ENCODE peak calls at places on chromosomes 6 and 20, in six cellular contexts. B, K, S, Z, H and Y are unnamed samples.

GRCh38 chr6:158639056-158639455 is 5.5 kb downstream of the DYNLT1 start:
- DNase-seq in B (no peak), K (no peak), S (no peak), Z (no peak), H (no peak), Y (no peak)

GRCh38 chr6:42199106-42199981 is 4.6 kb upstream of the GUCA1B start:
- DNase-seq in B (peak), K (no peak), S (no peak), Z (peak), H (no peak), Y (no peak)

GRCh38 chr20:23488470-23488869 is 2.4 kb upstream of the CST8 start:
- DNase-seq in B (no peak), K (no peak), S (no peak), Z (no peak), H (no peak), Y (no peak)

GRCh38 chr6:75266716-75267291 is 17.8 kb downstream of the TMEM30A start:
- DNase-seq in B (peak), K (no peak), S (no peak), Z (no peak), H (no peak), Y (no peak)

GRCh38 chr20:48129319-48129973 is 344.2 kb upstream of the SULF2 start:
- DNase-seq in B (peak), K (no peak), S (no peak), Z (no peak), H (no peak), Y (no peak)

GRCh38 chr6:142011156-142011555 is 121.6 kb upstream of the GJE1 start:
- DNase-seq in B (peak), K (no peak), S (no peak), Z (no peak), H (no peak), Y (no peak)

GRCh38 chr6:133951881-133952814 is 876 bp upstream of the TBPL1 start:
- DNase-seq in B (peak), K (peak), S (peak), Z (peak), H (peak), Y (peak)

GRCh38 chr6:56902551-56903464 is 52.1 kb upstream of the BEND6 start:
- DNase-seq in B (peak), K (no peak), S (no peak), Z (peak), H (no peak), Y (no peak)

GRCh38 chr6:39755231-39755630 is 30.0 kb upstream of the KIF6 start:
- DNase-seq in B (peak), K (no peak), S (no peak), Z (peak), H (no peak), Y (no peak)

GRCh38 chr20:1169224-1169623 is 15.6 kb downstream of the TMEM74B start:
- DNase-seq in B (no peak), K (no peak), S (no peak), Z (no peak), H (no peak), Y (no peak)

GRCh38 chr20:61328906-61329558 is 77.0 kb downstream of the CDH4 start:
- DNase-seq in B (no peak), K (no peak), S (no peak), Z (no peak), H (no peak), Y (no peak)

GRCh38 chr20:52972965-52973819 is 1.0 kb downstream of the TSHZ2 start:
- DNase-seq in B (no peak), K (peak), S (no peak), Z (no peak), H (peak), Y (no peak)
- TF ChIP-seq CTCF in B (no peak), K (no peak), S (no peak), Z (no peak), H (no peak), Y (no peak)

DNA sequence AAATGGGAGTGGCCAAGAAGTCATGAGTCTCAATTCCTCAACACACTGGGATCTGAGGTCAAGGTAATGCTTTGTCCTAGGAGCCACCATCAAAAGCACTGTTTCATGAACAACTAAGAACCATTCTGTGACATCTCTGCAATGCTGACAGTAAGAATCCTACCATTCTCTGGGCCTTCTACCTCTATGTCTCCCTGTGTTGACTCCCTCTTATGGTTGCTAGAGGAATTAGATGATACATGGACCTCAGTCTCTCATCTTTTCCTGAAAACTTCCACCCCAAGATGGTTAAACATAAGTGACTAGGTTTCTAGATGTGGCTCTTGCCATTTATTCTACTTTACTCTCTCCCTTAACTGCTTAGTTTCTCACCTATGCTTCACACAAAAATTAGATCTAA is 9.1 kb downstream of the MTRF1L start:
- DNase-seq in B (peak), K (no peak), S (no peak), Z (no peak), H (no peak), Y (no peak)
- TF ChIP-seq CTCF in B (peak), K (no peak), S (no peak), Z (peak), H (no peak), Y (no peak)

GRCh38 chr6:21615504-21615903 is 22.0 kb downstream of the SOX4 start:
- DNase-seq in B (peak), K (no peak), S (no peak), Z (no peak), H (no peak), Y (no peak)
- TF ChIP-seq CTCF in B (no peak), K (no peak), S (no peak), Z (no peak), H (no peak), Y (no peak)

DNA sequence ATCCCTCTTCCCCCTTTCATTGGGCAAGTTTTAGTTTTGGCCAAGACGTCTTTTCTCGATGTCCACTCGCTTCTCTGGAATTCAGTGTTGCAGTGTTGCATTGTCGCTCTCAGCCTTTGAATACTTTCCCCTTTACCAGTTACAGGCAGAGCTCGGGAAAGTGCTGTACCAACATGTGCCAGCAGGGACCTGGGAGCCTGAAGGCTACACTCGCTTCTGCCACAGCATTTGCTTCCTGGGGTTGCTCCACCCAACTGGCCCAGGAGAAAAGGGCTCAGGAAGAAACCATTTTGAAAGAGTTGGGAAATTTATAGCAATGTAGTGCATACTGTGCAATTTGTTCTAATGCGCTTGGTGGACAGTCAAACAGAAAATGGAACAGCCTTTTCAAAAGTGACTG is 78.6 kb downstream of the LINC00237 start:
- DNase-seq in B (no peak), K (peak), S (no peak), Z (no peak), H (no peak), Y (no peak)
- TF ChIP-seq CTCF in B (no peak), K (peak), S (no peak), Z (peak), H (no peak), Y (peak)

DNA sequence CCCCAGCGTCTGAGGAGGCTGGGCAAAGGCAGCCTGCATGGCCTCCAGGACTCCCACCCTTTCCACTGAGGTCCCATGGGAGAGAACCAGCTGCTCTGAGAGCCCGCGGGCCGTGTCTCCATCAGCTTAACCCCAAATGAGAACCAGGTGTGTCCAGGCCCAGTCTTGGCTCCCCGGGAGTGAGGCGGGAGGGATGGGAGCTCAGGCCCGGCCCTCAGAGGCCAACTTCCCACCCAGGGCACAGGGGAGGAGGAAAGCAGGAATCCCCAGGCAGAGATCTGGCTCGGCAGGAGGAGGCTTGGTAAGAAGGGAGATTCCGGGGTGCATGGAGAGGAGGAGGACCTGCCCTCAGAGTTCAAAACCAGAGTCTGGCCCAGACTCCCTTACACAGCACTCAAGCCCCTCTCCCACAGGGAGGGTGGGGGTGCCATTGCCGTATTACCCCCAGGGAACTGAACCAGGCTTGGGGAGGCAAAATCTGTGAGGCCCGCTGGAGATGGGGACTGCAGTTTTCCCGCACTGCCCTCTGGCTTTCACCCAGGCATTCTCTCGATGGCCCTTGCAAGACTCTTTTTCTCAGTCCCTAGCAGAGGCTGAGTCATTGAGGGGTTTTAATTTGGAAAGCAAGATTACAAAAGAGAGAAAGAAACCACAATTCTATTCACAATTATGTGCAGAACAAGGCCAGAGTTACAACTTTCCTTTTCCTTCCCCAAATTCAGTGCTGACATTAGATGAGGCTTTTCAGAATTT is 17.1 kb downstream of the FOXF2 start:
- DNase-seq in B (peak), K (no peak), S (no peak), Z (peak), H (no peak), Y (no peak)
- TF ChIP-seq CTCF in B (peak), K (no peak), S (no peak), Z (no peak), H (no peak), Y (no peak)

GRCh38 chr6:138596126-138596525 is 96.8 kb upstream of the NHSL1 start:
- DNase-seq in B (no peak), K (no peak), S (no peak), Z (no peak), H (no peak), Y (no peak)
- TF ChIP-seq CTCF in B (no peak), K (no peak), S (no peak), Z (no peak), H (no peak), Y (no peak)